ENCODE peak calls at places on chromosomes 12 and 14, in eight cellular contexts. T is GM23248, P is keratinocyte, Y is neural progenitor cell, Z is IMR-90, O is H9, C is mesenchymal stem cell, D is fibroblast of lung. U is an unnamed sample.

GRCh38 chr12:120327593-120327992 is at the start of gene PLA2G1B:
- DNase-seq in T (no peak), Z (no peak), D (no peak), O (no peak), C (no peak), P (no peak), Y (no peak), U (no peak)

GRCh38 chr12:26031318-26031717 is 72.8 kb downstream of the RASSF8 start:
- DNase-seq in T (no peak), C (no peak), Z (no peak), P (no peak), Y (no peak), O (no peak), D (no peak), U (no peak)

GRCh38 chr14:84375235-84375634 is 1154.7 kb upstream of the FLRT2 start:
- DNase-seq in D (peak), T (no peak), P (no peak), Y (no peak), Z (peak), O (no peak), C (peak), U (no peak)

GRCh38 chr14:78667141-78667540 is 497.0 kb downstream of the NRXN3 start:
- DNase-seq in C (no peak), D (no peak), O (no peak), Z (no peak), P (no peak), Y (no peak), T (no peak), U (no peak)

GRCh38 chr12:115251727-115252126 is 567.8 kb upstream of the TBX3 start:
- DNase-seq in D (no peak), P (no peak), O (no peak), Z (no peak), Y (no peak), C (no peak), T (no peak), U (no peak)

GRCh38 chr14:35855886-35856481 is 29.8 kb downstream of the BRMS1L start:
- DNase-seq in Y (no peak), Z (no peak), O (no peak), C (no peak), P (no peak), T (no peak), D (no peak), U (peak)

GRCh38 chr14:106694638-106695393 is 1168.4 kb downstream of the TMEM121 start:
- DNase-seq in O (no peak), D (no peak), T (no peak), Y (no peak), Z (no peak), P (no peak), C (no peak), U (peak)

GRCh38 chr12:69341328-69341727 is 6.9 kb upstream of the LYZ start:
- DNase-seq in T (no peak), D (no peak), P (no peak), Y (no peak), C (no peak), Z (no peak), O (no peak), U (no peak)

GRCh38 chr12:81005635-81006034 is 67.9 kb upstream of the LIN7A start:
- DNase-seq in O (no peak), C (no peak), Y (no peak), Z (no peak), D (no peak), T (no peak), P (no peak), U (no peak)

DNA sequence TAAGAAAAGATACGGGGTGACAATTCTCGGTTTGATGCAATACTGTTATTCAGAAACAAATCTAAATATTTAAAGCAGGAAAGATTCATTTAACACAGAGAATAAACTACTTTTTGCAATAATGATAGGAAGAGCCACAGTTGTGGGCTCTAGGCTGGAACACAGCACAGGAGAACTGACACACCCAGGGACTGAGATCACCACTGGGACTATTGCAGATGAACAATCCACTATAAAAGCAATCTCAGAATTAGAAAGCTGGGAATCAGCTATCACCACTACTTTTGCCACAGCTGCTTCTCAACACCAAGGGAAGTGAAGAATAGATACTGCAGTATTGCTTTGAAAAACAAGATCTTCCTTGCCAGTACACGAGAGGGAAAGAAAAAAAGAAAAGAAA is 4.1 kb upstream of the PIK3C2G start:
- DNase-seq in C (no peak), Y (no peak), O (no peak), D (no peak), Z (no peak), T (peak), P (no peak), U (no peak)
- H2AFZ ChIP-seq in C (no peak), Y (no peak), O (no peak), D (no peak), Z (no peak), T (peak), P (no peak), U (peak)

GRCh38 chr14:59013672-59014298 is 174.7 kb upstream of the DAAM1 start:
- DNase-seq in Z (peak), C (peak), P (no peak), Y (no peak), O (no peak), D (peak), T (peak), U (no peak)
- H3K27ac ChIP-seq in Z (no peak), C (no peak), P (no peak), Y (no peak), O (no peak), D (no peak), T (no peak), U (no peak)

GRCh38 chr12:71452006-71452405 is 12.4 kb downstream of the LGR5 start:
- DNase-seq in Z (no peak), O (no peak), P (no peak), C (no peak), Y (no peak), T (no peak), D (no peak), U (no peak)

GRCh38 chr12:71460318-71460717 is 20.7 kb downstream of the LGR5 start:
- DNase-seq in T (no peak), P (no peak), Z (no peak), D (no peak), Y (no peak), O (no peak), C (no peak), U (no peak)

GRCh38 chr12:71456990-71457389 is 17.4 kb downstream of the LGR5 start:
- DNase-seq in Z (no peak), T (no peak), O (no peak), Y (peak), P (no peak), D (no peak), C (no peak), U (no peak)

GRCh38 chr12:71455028-71455737 is 15.6 kb downstream of the LGR5 start:
- DNase-seq in P (no peak), D (no peak), O (no peak), T (no peak), Z (no peak), Y (peak), C (no peak), U (no peak)

GRCh38 chr12:71456316-71456715 is 16.7 kb downstream of the LGR5 start:
- DNase-seq in D (no peak), T (no peak), P (no peak), Y (peak), C (no peak), Z (no peak), O (no peak), U (no peak)
- H2AFZ ChIP-seq in D (no peak), T (no peak), P (no peak), Y (no peak), C (no peak), Z (no peak), O (no peak), U (no peak)

GRCh38 chr12:128804762-128805161 is 19.0 kb downstream of the SLC15A4 start:
- DNase-seq in D (no peak), T (no peak), Y (no peak), O (no peak), C (no peak), P (no peak), Z (no peak), U (no peak)

GRCh38 chr12:128800606-128801005 is 23.2 kb downstream of the SLC15A4 start:
- DNase-seq in P (no peak), T (no peak), Z (no peak), Y (no peak), O (no peak), C (no peak), D (no peak), U (no peak)

GRCh38 chr12:128803788-128804187 is 20.0 kb downstream of the SLC15A4 start:
- DNase-seq in O (no peak), P (no peak), Z (no peak), T (no peak), D (no peak), Y (no peak), C (no peak), U (no peak)

GRCh38 chr12:128801879-128802391 is 21.8 kb downstream of the SLC15A4 start:
- DNase-seq in C (peak), T (peak), O (no peak), Y (no peak), Z (peak), D (no peak), P (no peak), U (no peak)

GRCh38 chr12:128802756-128803155 is 21.0 kb downstream of the SLC15A4 start:
- DNase-seq in T (no peak), P (no peak), O (no peak), C (no peak), Z (no peak), D (no peak), Y (no peak), U (no peak)
- H3K27ac ChIP-seq in T (no peak), P (no peak), O (no peak), C (no peak), Z (no peak), D (no peak), Y (no peak), U (no peak)

DNA sequence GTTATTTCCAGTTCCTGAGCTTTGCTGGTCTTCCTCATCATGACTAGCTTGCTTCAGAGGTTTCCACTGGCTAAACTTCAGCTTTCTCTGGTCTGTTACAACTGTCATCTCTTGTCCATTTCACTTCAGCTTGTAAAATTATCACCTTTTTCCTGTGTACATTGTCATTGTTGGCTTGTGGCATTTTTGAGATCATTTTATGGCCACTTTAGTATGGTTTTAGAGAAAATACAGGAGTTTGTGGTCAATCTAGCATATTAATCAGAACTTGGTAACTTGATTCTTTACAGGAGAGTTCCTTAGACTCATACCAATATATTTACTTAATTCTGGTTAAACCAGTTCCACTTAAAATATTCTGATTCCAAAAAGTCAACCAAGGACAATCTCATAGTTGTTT is 235.9 kb upstream of the KITLG start:
- DNase-seq in P (no peak), Z (peak), O (no peak), Y (no peak), C (no peak), D (peak), T (no peak), U (no peak)
- H2AFZ ChIP-seq in P (peak), Z (no peak), O (no peak), Y (peak), C (no peak), D (peak), T (peak), U (no peak)

U was measured in MM.1S.